ENCODE peak calls at places on chromosome 22, in ten cellular contexts. One of them, this sample, is unnamed.
A peak's percentile ranks its signal among the peaks of the same experiment; 100 is the strongest.

GRCh38 chr22:38163844-38164577 is 17.6 kb downstream of the PLA2G6 start:
- DNase-seq in A549: no peak
- DNase-seq in G401: no peak
- DNase-seq in stimulated activated CD4-positive, alpha-beta T cell treated with anti-CD3 and anti-CD28 coated beads, Interleukin-12 subunit alpha, Interleukin-12 subunit beta, amount 100 ng/mL, for 48 hours: no peak
- DNase-seq in SK-MEL-5: no peak
- DNase-seq in heart right ventricle: no peak
- DNase-seq in NCI-H1048: no peak
- DNase-seq in dermis blood vessel endothelial cell: no peak
- DNase-seq in iris pigment epithelial cell: no peak
- DNase-seq in posterior cingulate gyrus: peak; percentile 31
- DNase-seq in this sample: no peak

GRCh38 chr22:26289486-26290250 is 120.4 kb downstream of the SEZ6L start:
- DNase-seq in G401: no peak
- DNase-seq in A549: no peak
- DNase-seq in iris pigment epithelial cell: no peak
- DNase-seq in dermis blood vessel endothelial cell: no peak
- DNase-seq in heart right ventricle: no peak
- DNase-seq in posterior cingulate gyrus: no peak
- DNase-seq in SK-MEL-5: no peak
- DNase-seq in NCI-H1048: no peak
- DNase-seq in stimulated activated CD4-positive, alpha-beta T cell treated with anti-CD3 and anti-CD28 coated beads, Interleukin-12 subunit alpha, Interleukin-12 subunit beta, amount 100 ng/mL, for 48 hours: no peak
- DNase-seq in this sample: no peak

GRCh38 chr22:20235453-20235991 is 32.6 kb downstream of the RTN4R start:
- DNase-seq in iris pigment epithelial cell: no peak
- DNase-seq in dermis blood vessel endothelial cell: no peak
- DNase-seq in posterior cingulate gyrus: no peak
- DNase-seq in G401: peak; percentile 76
- DNase-seq in heart right ventricle: no peak
- DNase-seq in NCI-H1048: no peak
- DNase-seq in stimulated activated CD4-positive, alpha-beta T cell treated with anti-CD3 and anti-CD28 coated beads, Interleukin-12 subunit alpha, Interleukin-12 subunit beta, amount 100 ng/mL, for 48 hours: no peak
- DNase-seq in SK-MEL-5: no peak
- DNase-seq in A549: no peak
- DNase-seq in this sample: no peak

GRCh38 chr22:35987487-35987886 is 41.1 kb downstream of the RBFOX2 start:
- DNase-seq in NCI-H1048: no peak
- DNase-seq in iris pigment epithelial cell: peak; percentile 38
- DNase-seq in G401: peak; percentile 27
- DNase-seq in dermis blood vessel endothelial cell: no peak
- DNase-seq in posterior cingulate gyrus: no peak
- DNase-seq in SK-MEL-5: peak; percentile 37
- DNase-seq in stimulated activated CD4-positive, alpha-beta T cell treated with anti-CD3 and anti-CD28 coated beads, Interleukin-12 subunit alpha, Interleukin-12 subunit beta, amount 100 ng/mL, for 48 hours: no peak
- DNase-seq in heart right ventricle: no peak
- DNase-seq in A549: no peak
- DNase-seq in this sample: no peak

GRCh38 chr22:32338757-32339156 is 18.9 kb upstream of the RFPL3 start:
- DNase-seq in A549: no peak
- DNase-seq in dermis blood vessel endothelial cell: no peak
- DNase-seq in iris pigment epithelial cell: no peak
- DNase-seq in stimulated activated CD4-positive, alpha-beta T cell treated with anti-CD3 and anti-CD28 coated beads, Interleukin-12 subunit alpha, Interleukin-12 subunit beta, amount 100 ng/mL, for 48 hours: no peak
- DNase-seq in posterior cingulate gyrus: no peak
- DNase-seq in G401: no peak
- DNase-seq in NCI-H1048: no peak
- DNase-seq in SK-MEL-5: no peak
- DNase-seq in heart right ventricle: no peak
- DNase-seq in this sample: no peak

GRCh38 chr22:36331912-36332622 is 55.7 kb downstream of the MYH9 start:
- DNase-seq in G401: peak; percentile 71
- DNase-seq in heart right ventricle: peak; percentile 76
- DNase-seq in iris pigment epithelial cell: peak; percentile 65
- DNase-seq in dermis blood vessel endothelial cell: peak; percentile 71
- DNase-seq in SK-MEL-5: no peak
- DNase-seq in posterior cingulate gyrus: peak; percentile 82
- DNase-seq in stimulated activated CD4-positive, alpha-beta T cell treated with anti-CD3 and anti-CD28 coated beads, Interleukin-12 subunit alpha, Interleukin-12 subunit beta, amount 100 ng/mL, for 48 hours: no peak
- DNase-seq in NCI-H1048: no peak
- DNase-seq in A549: peak; percentile 18
- DNase-seq in this sample: peak; percentile 67

GRCh38 chr22:32926600-32926999 is 125.1 kb downstream of the TIMP3 start:
- DNase-seq in NCI-H1048: no peak
- DNase-seq in dermis blood vessel endothelial cell: peak; percentile 24
- DNase-seq in iris pigment epithelial cell: peak; percentile 40
- DNase-seq in A549: peak; percentile 3
- DNase-seq in posterior cingulate gyrus: no peak
- DNase-seq in SK-MEL-5: peak; percentile 72
- DNase-seq in G401: no peak
- DNase-seq in heart right ventricle: no peak
- DNase-seq in stimulated activated CD4-positive, alpha-beta T cell treated with anti-CD3 and anti-CD28 coated beads, Interleukin-12 subunit alpha, Interleukin-12 subunit beta, amount 100 ng/mL, for 48 hours: no peak
- DNase-seq in this sample: no peak

GRCh38 chr22:22068657-22069056 is 86.1 kb upstream of the TOP3B start:
- DNase-seq in SK-MEL-5: no peak
- DNase-seq in stimulated activated CD4-positive, alpha-beta T cell treated with anti-CD3 and anti-CD28 coated beads, Interleukin-12 subunit alpha, Interleukin-12 subunit beta, amount 100 ng/mL, for 48 hours: no peak
- DNase-seq in posterior cingulate gyrus: no peak
- DNase-seq in heart right ventricle: no peak
- DNase-seq in dermis blood vessel endothelial cell: no peak
- DNase-seq in iris pigment epithelial cell: no peak
- DNase-seq in A549: no peak
- DNase-seq in G401: no peak
- DNase-seq in NCI-H1048: no peak
- DNase-seq in this sample: no peak

GRCh38 chr22:44906248-44906936 is 103.4 kb downstream of the PHF21B start:
- DNase-seq in NCI-H1048: no peak
- DNase-seq in dermis blood vessel endothelial cell: no peak
- DNase-seq in heart right ventricle: no peak
- DNase-seq in A549: no peak
- DNase-seq in iris pigment epithelial cell: no peak
- DNase-seq in posterior cingulate gyrus: no peak
- DNase-seq in SK-MEL-5: no peak
- DNase-seq in G401: no peak
- DNase-seq in stimulated activated CD4-positive, alpha-beta T cell treated with anti-CD3 and anti-CD28 coated beads, Interleukin-12 subunit alpha, Interleukin-12 subunit beta, amount 100 ng/mL, for 48 hours: no peak
- DNase-seq in this sample: no peak

GRCh38 chr22:20422271-20422958 is 15.2 kb downstream of the SCARF2 start:
- DNase-seq in A549: no peak
- DNase-seq in SK-MEL-5: no peak
- DNase-seq in posterior cingulate gyrus: peak; percentile 79
- DNase-seq in dermis blood vessel endothelial cell: no peak
- DNase-seq in heart right ventricle: no peak
- DNase-seq in stimulated activated CD4-positive, alpha-beta T cell treated with anti-CD3 and anti-CD28 coated beads, Interleukin-12 subunit alpha, Interleukin-12 subunit beta, amount 100 ng/mL, for 48 hours: no peak
- DNase-seq in NCI-H1048: no peak
- DNase-seq in G401: no peak
- DNase-seq in iris pigment epithelial cell: no peak
- DNase-seq in this sample: no peak

GRCh38 chr22:29359469-29359868 is 28.9 kb downstream of the AP1B1 start:
- DNase-seq in iris pigment epithelial cell: peak; percentile 65
- DNase-seq in SK-MEL-5: peak; percentile 74
- DNase-seq in dermis blood vessel endothelial cell: peak; percentile 83
- DNase-seq in A549: peak; percentile 28
- DNase-seq in G401: peak; percentile 86
- DNase-seq in posterior cingulate gyrus: peak; percentile 88
- DNase-seq in heart right ventricle: peak; percentile 64
- DNase-seq in stimulated activated CD4-positive, alpha-beta T cell treated with anti-CD3 and anti-CD28 coated beads, Interleukin-12 subunit alpha, Interleukin-12 subunit beta, amount 100 ng/mL, for 48 hours: no peak
- DNase-seq in NCI-H1048: no peak
- DNase-seq in this sample: peak; percentile 83

GRCh38 chr22:37303821-37304274 is 21.5 kb downstream of the CYTH4 start:
- DNase-seq in NCI-H1048: no peak
- DNase-seq in heart right ventricle: no peak
- DNase-seq in G401: no peak
- DNase-seq in A549: peak; percentile 82
- DNase-seq in iris pigment epithelial cell: peak; percentile 93
- DNase-seq in stimulated activated CD4-positive, alpha-beta T cell treated with anti-CD3 and anti-CD28 coated beads, Interleukin-12 subunit alpha, Interleukin-12 subunit beta, amount 100 ng/mL, for 48 hours: peak; percentile 66
- DNase-seq in posterior cingulate gyrus: peak; percentile 78
- DNase-seq in dermis blood vessel endothelial cell: peak; percentile 79
- DNase-seq in SK-MEL-5: peak; percentile 54
- DNase-seq in this sample: no peak

GRCh38 chr22:39520874-39521857 is 804 bp downstream of the ATF4 start:
- DNase-seq in A549: no peak
- DNase-seq in NCI-H1048: no peak
- DNase-seq in dermis blood vessel endothelial cell: peak; percentile 87
- DNase-seq in posterior cingulate gyrus: peak; percentile 90
- DNase-seq in iris pigment epithelial cell: peak; percentile 84
- DNase-seq in G401: peak; percentile 68
- DNase-seq in stimulated activated CD4-positive, alpha-beta T cell treated with anti-CD3 and anti-CD28 coated beads, Interleukin-12 subunit alpha, Interleukin-12 subunit beta, amount 100 ng/mL, for 48 hours: peak; percentile 52
- DNase-seq in SK-MEL-5: peak; percentile 87
- DNase-seq in heart right ventricle: peak; percentile 88
- DNase-seq in this sample: peak; percentile 80

GRCh38 chr22:28116261-28116673 is 197.2 kb upstream of the PITPNB start:
- DNase-seq in stimulated activated CD4-positive, alpha-beta T cell treated with anti-CD3 and anti-CD28 coated beads, Interleukin-12 subunit alpha, Interleukin-12 subunit beta, amount 100 ng/mL, for 48 hours: no peak
- DNase-seq in posterior cingulate gyrus: no peak
- DNase-seq in iris pigment epithelial cell: peak; percentile 85
- DNase-seq in SK-MEL-5: no peak
- DNase-seq in NCI-H1048: no peak
- DNase-seq in A549: no peak
- DNase-seq in heart right ventricle: peak; percentile 21
- DNase-seq in G401: no peak
- DNase-seq in dermis blood vessel endothelial cell: peak; percentile 10
- DNase-seq in this sample: no peak

GRCh38 chr22:19663821-19664325 is 50.4 kb upstream of the SEPTIN5 start:
- DNase-seq in G401: peak; percentile 9
- DNase-seq in A549: no peak
- DNase-seq in dermis blood vessel endothelial cell: no peak
- DNase-seq in posterior cingulate gyrus: no peak
- DNase-seq in SK-MEL-5: peak; percentile 58
- DNase-seq in NCI-H1048: no peak
- DNase-seq in stimulated activated CD4-positive, alpha-beta T cell treated with anti-CD3 and anti-CD28 coated beads, Interleukin-12 subunit alpha, Interleukin-12 subunit beta, amount 100 ng/mL, for 48 hours: no peak
- DNase-seq in heart right ventricle: peak; percentile 72
- DNase-seq in iris pigment epithelial cell: peak; percentile 43
- DNase-seq in this sample: peak; percentile 21

GRCh38 chr22:18992543-18993198 is 56.6 kb upstream of the PRODH start:
- DNase-seq in iris pigment epithelial cell: no peak
- DNase-seq in posterior cingulate gyrus: no peak
- DNase-seq in A549: no peak
- DNase-seq in SK-MEL-5: no peak
- DNase-seq in G401: no peak
- DNase-seq in dermis blood vessel endothelial cell: no peak
- DNase-seq in NCI-H1048: no peak
- DNase-seq in heart right ventricle: no peak
- DNase-seq in stimulated activated CD4-positive, alpha-beta T cell treated with anti-CD3 and anti-CD28 coated beads, Interleukin-12 subunit alpha, Interleukin-12 subunit beta, amount 100 ng/mL, for 48 hours: no peak
- DNase-seq in this sample: no peak

GRCh38 chr22:36644333-36644757 is 59.2 kb downstream of the CACNG2 start:
- DNase-seq in iris pigment epithelial cell: peak; percentile 91
- DNase-seq in G401: peak; percentile 24
- DNase-seq in stimulated activated CD4-positive, alpha-beta T cell treated with anti-CD3 and anti-CD28 coated beads, Interleukin-12 subunit alpha, Interleukin-12 subunit beta, amount 100 ng/mL, for 48 hours: no peak
- DNase-seq in posterior cingulate gyrus: no peak
- DNase-seq in dermis blood vessel endothelial cell: peak; percentile 90
- DNase-seq in A549: peak; percentile 20
- DNase-seq in NCI-H1048: peak; percentile 25
- DNase-seq in heart right ventricle: peak; percentile 39
- DNase-seq in SK-MEL-5: peak; percentile 64
- DNase-seq in this sample: no peak

GRCh38 chr22:23159287-23159622 is 14.0 kb downstream of the RAB36 start:
- DNase-seq in G401: no peak
- DNase-seq in NCI-H1048: no peak
- DNase-seq in SK-MEL-5: no peak
- DNase-seq in stimulated activated CD4-positive, alpha-beta T cell treated with anti-CD3 and anti-CD28 coated beads, Interleukin-12 subunit alpha, Interleukin-12 subunit beta, amount 100 ng/mL, for 48 hours: no peak
- DNase-seq in A549: no peak
- DNase-seq in dermis blood vessel endothelial cell: no peak
- DNase-seq in heart right ventricle: no peak
- DNase-seq in posterior cingulate gyrus: no peak
- DNase-seq in iris pigment epithelial cell: no peak
- DNase-seq in this sample: no peak

GRCh38 chr22:37519268-37520195 is at the start of gene CARD10:
- DNase-seq in G401: no peak
- DNase-seq in dermis blood vessel endothelial cell: peak; percentile 48
- DNase-seq in NCI-H1048: no peak
- DNase-seq in iris pigment epithelial cell: no peak
- DNase-seq in heart right ventricle: peak; percentile 53
- DNase-seq in SK-MEL-5: no peak
- DNase-seq in posterior cingulate gyrus: no peak
- DNase-seq in stimulated activated CD4-positive, alpha-beta T cell treated with anti-CD3 and anti-CD28 coated beads, Interleukin-12 subunit alpha, Interleukin-12 subunit beta, amount 100 ng/mL, for 48 hours: no peak
- DNase-seq in A549: peak; percentile 28
- DNase-seq in this sample: no peak